ENCODE peak calls at places on chromosomes 16 and 17, in six cellular contexts. X, Y, R, K, O and W are unnamed samples.

GRCh38 chr17:64213995-64214507 is 49.0 kb downstream of the TEX2 start:
- DNase-seq in R (no peak), Y (no peak), K (no peak), O (no peak), X (no peak), W (no peak)

GRCh38 chr17:38898812-38899348 is 26.5 kb upstream of the LASP1NB start:
- DNase-seq in X (peak), O (no peak), Y (peak), R (no peak), K (peak), W (no peak)

GRCh38 chr17:76561332-76561731 is 21.5 kb downstream of the PRCD start:
- DNase-seq in Y (no peak), K (no peak), R (no peak), X (no peak), O (no peak), W (no peak)

GRCh38 chr16:24544640-24545039 is 5.3 kb downstream of the RBBP6 start:
- DNase-seq in X (peak), R (no peak), Y (no peak), K (no peak), O (no peak), W (peak)

GRCh38 chr16:49766280-49766679 is 89.6 kb downstream of the ZNF423 start:
- DNase-seq in O (no peak), K (no peak), Y (no peak), X (peak), R (no peak), W (no peak)

GRCh38 chr16:22191966-22192260 is 14.2 kb upstream of the EEF2K start:
- DNase-seq in X (no peak), O (no peak), Y (no peak), R (no peak), K (peak), W (no peak)

GRCh38 chr17:38452719-38453118 is 24.5 kb downstream of the ARHGAP23 start:
- DNase-seq in Y (no peak), K (no peak), R (no peak), X (no peak), O (no peak), W (no peak)

GRCh38 chr17:75724016-75725003 is 3.1 kb downstream of the ITGB4 start:
- DNase-seq in O (no peak), X (no peak), R (no peak), K (no peak), Y (no peak), W (peak)

GRCh38 chr16:81707411-81708321 is 71.4 kb upstream of the PLCG2 start:
- DNase-seq in O (no peak), X (peak), K (no peak), R (no peak), Y (peak), W (peak)

GRCh38 chr17:21513012-21513570 is 136.9 kb downstream of the KCNJ12 start:
- DNase-seq in O (peak), K (peak), R (peak), Y (peak), X (peak), W (peak)

GRCh38 chr17:63881935-63882601 is at the start of gene GH2:
- DNase-seq in R (no peak), O (no peak), Y (no peak), X (peak), K (peak), W (peak)

GRCh38 chr16:84074721-84075120 is 32.1 kb upstream of the SLC38A8 start:
- DNase-seq in R (no peak), K (no peak), O (no peak), X (no peak), Y (no peak), W (no peak)

GRCh38 chr17:51397361-51398127 is 137.2 kb downstream of the UTP18 start:
- DNase-seq in Y (no peak), X (peak), O (no peak), K (no peak), R (no peak), W (peak)

GRCh38 chr17:7932483-7932891 is 481 bp downstream of the CNTROB start:
- DNase-seq in O (no peak), Y (no peak), K (peak), X (peak), R (no peak), W (peak)

GRCh38 chr17:48541574-48542113 is 3.3 kb downstream of the HOXB2 start:
- DNase-seq in K (peak), X (peak), R (no peak), O (peak), Y (peak), W (peak)

GRCh38 chr16:24430937-24431760 is 108.2 kb upstream of the RBBP6 start:
- DNase-seq in X (no peak), Y (no peak), R (no peak), K (no peak), O (no peak), W (no peak)

GRCh38 chr17:79205688-79206205 is 131.1 kb downstream of the ENGASE start:
- DNase-seq in K (no peak), O (no peak), Y (no peak), R (no peak), X (no peak), W (peak)

GRCh38 chr17:76048025-76048605 is 21.0 kb upstream of the EVPL start:
- DNase-seq in X (no peak), K (no peak), R (no peak), Y (no peak), O (no peak), W (no peak)

GRCh38 chr17:4375039-4375748 is 8.7 kb upstream of the UBE2G1 start:
- DNase-seq in X (no peak), R (no peak), K (no peak), O (no peak), Y (peak), W (no peak)

GRCh38 chr17:12996941-12997340 is 20.9 kb downstream of the ELAC2 start:
- DNase-seq in Y (no peak), K (no peak), X (no peak), R (no peak), O (no peak), W (no peak)

GRCh38 chr17:73011016-73011486 is 81.4 kb downstream of the SLC39A11 start:
- DNase-seq in X (no peak), K (no peak), R (no peak), O (no peak), Y (no peak), W (no peak)

GRCh38 chr17:40341808-40342574 is 22.5 kb downstream of the GJD3 start:
- DNase-seq in X (peak), R (no peak), O (peak), K (peak), Y (peak), W (peak)

GRCh38 chr17:17109896-17110295 is 67.6 kb downstream of the MPRIP start:
- DNase-seq in Y (peak), X (no peak), K (peak), O (no peak), R (no peak), W (peak)

GRCh38 chr16:89697161-89697615 is 4.3 kb downstream of the SPATA2L start:
- DNase-seq in K (no peak), R (no peak), X (no peak), O (no peak), Y (peak), W (no peak)

GRCh38 chr17:34378664-34379101 is 15.7 kb upstream of the CCL1 start:
- DNase-seq in R (no peak), K (no peak), X (peak), Y (no peak), O (no peak), W (no peak)

GRCh38 chr17:14784997-14785696 is 480.0 kb downstream of the PMP22 start:
- DNase-seq in X (no peak), Y (no peak), O (no peak), R (no peak), K (peak), W (peak)

GRCh38 chr17:9824094-9824493 is 1.6 kb upstream of the GLP2R start:
- DNase-seq in R (no peak), O (no peak), K (no peak), X (no peak), Y (no peak), W (no peak)

GRCh38 chr17:38352245-38353083 is 820 bp downstream of the SOCS7 start:
- DNase-seq in Y (no peak), R (no peak), K (peak), O (no peak), X (peak), W (peak)

GRCh38 chr16:49441366-49441780 is 67.8 kb downstream of the C16orf78 start:
- DNase-seq in K (peak), X (peak), R (no peak), O (no peak), Y (peak), W (no peak)

GRCh38 chr16:13543850-13544249 is 376.1 kb upstream of the ERCC4 start:
- DNase-seq in X (no peak), O (no peak), R (no peak), K (no peak), Y (no peak), W (no peak)

GRCh38 chr16:30157214-30157613 is 26.2 kb upstream of the CORO1A start:
- DNase-seq in O (no peak), R (no peak), Y (no peak), X (no peak), K (no peak), W (no peak)

GRCh38 chr16:84800579-84800978 is 19.2 kb upstream of the CRISPLD2 start:
- DNase-seq in K (no peak), Y (no peak), O (no peak), X (no peak), R (no peak), W (no peak)

GRCh38 chr17:5416886-5417285 is 2.6 kb downstream of the NUP88 start:
- DNase-seq in R (no peak), X (no peak), O (no peak), K (no peak), Y (no peak), W (peak)

GRCh38 chr17:45225051-45225700 is 3.5 kb downstream of the FMNL1 start:
- DNase-seq in K (peak), X (no peak), Y (peak), O (no peak), R (no peak), W (peak)

GRCh38 chr17:69944406-69944805 is 130.6 kb upstream of the KCNJ16 start:
- DNase-seq in R (no peak), K (no peak), Y (no peak), O (no peak), X (no peak), W (peak)

GRCh38 chr17:66076546-66077190 is 115.3 kb downstream of the CEP112 start:
- DNase-seq in X (no peak), K (no peak), Y (no peak), R (no peak), O (no peak), W (no peak)

GRCh38 chr17:57078274-57078673 is 6.8 kb upstream of the AKAP1 start:
- DNase-seq in Y (no peak), O (no peak), R (no peak), K (no peak), X (no peak), W (no peak)

GRCh38 chr17:17737938-17738894 is 57.0 kb downstream of the RAI1 start:
- DNase-seq in K (no peak), X (no peak), Y (peak), O (no peak), R (no peak), W (peak)

GRCh38 chr16:35559911-35560636 is 2100.7 kb downstream of the TP53TG3F start:
- DNase-seq in K (no peak), Y (no peak), X (no peak), O (no peak), R (no peak), W (no peak)
- TF ChIP-seq CTCF in K (no peak), Y (no peak), X (no peak), O (no peak), R (no peak), W (no peak)

GRCh38 chr16:57986196-57986595 is 14.3 kb downstream of the ZNF319 start:
- DNase-seq in Y (peak), O (no peak), R (no peak), K (no peak), X (no peak), W (no peak)

GRCh38 chr16:57992084-57992483 is 8.4 kb downstream of the ZNF319 start:
- DNase-seq in K (no peak), X (no peak), O (no peak), R (no peak), Y (no peak), W (no peak)

GRCh38 chr16:57991551-57992059 is 8.9 kb downstream of the ZNF319 start:
- DNase-seq in X (no peak), K (no peak), R (no peak), Y (no peak), O (no peak), W (no peak)

GRCh38 chr16:57987441-57988177 is 12.9 kb downstream of the ZNF319 start:
- DNase-seq in R (no peak), Y (peak), K (no peak), O (no peak), X (no peak), W (no peak)

GRCh38 chr16:57988929-57989328 is 11.5 kb downstream of the ZNF319 start:
- DNase-seq in K (no peak), Y (no peak), R (no peak), X (no peak), O (no peak), W (peak)
- H3K4me3 ChIP-seq in K (no peak), Y (no peak), R (no peak), X (no peak), O (no peak), W (no peak)

GRCh38 chr16:87580855-87581261 is 21.4 kb upstream of the JPH3 start:
- DNase-seq in O (no peak), K (no peak), R (no peak), X (peak), Y (no peak), W (no peak)
- TF ChIP-seq CTCF in O (no peak), K (no peak), R (no peak), X (no peak), Y (no peak), W (no peak)

DNA sequence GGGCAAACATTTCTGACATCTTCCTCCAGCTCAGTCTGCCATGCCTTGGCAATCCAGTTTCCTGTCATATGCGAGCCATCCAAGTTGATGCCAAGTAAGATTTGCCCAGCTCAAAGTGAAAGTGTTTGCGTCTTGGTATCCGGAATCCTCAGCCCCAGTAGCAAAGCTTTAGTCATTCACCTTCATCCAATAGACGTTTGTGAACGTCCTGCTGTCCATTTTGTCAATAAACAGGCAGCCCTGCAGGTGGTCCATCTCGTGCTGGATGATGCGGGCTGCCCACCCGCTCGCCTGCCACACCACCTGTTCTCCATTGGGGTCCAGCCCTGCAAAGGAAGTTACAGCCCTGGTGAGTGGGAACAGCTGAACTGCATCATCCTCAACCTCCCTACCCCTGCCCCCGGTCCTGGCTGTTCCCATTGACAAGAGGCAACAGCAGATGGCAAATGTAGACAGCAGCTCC is 1.5 kb downstream of the PDF start:
- DNase-seq in O (no peak), X (peak), K (no peak), R (no peak), Y (no peak), W (peak)
- H3K4me3 ChIP-seq in O (peak), X (peak), K (peak), R (peak), Y (no peak), W (peak)

GRCh38 chr17:31067699-31068184 is 27.0 kb upstream of the NF1 start:
- DNase-seq in K (no peak), Y (no peak), R (no peak), O (no peak), X (peak), W (peak)

GRCh38 chr17:31073411-31073810 is 21.4 kb upstream of the NF1 start:
- DNase-seq in K (no peak), R (no peak), O (no peak), X (no peak), Y (no peak), W (no peak)

GRCh38 chr17:31072186-31072585 is 22.6 kb upstream of the NF1 start:
- DNase-seq in K (no peak), O (no peak), Y (no peak), X (peak), R (no peak), W (peak)

GRCh38 chr17:31064707-31065106 is 30.1 kb upstream of the NF1 start:
- DNase-seq in X (no peak), K (no peak), O (no peak), Y (no peak), R (no peak), W (peak)

DNA sequence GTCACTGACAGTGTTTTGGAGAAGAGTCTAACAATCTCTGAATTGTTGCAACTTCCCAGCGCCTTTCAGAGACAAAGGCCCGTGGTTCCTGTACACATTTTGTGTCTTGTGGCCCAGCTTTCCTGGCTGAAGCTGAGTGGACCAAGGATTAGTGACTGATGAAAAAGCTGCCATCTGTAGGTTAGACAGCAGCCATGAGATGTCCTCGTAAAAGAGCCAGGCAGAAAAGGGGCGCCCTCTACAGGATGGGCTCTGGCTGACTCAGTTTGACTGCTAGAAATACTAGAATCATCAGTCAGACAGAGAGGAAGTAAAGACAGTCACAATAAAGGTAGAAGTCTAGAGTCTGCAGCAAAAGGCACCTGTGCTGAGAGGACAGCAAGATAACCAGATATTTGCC is 26.5 kb upstream of the NF1 start:
- DNase-seq in Y (no peak), O (no peak), X (peak), K (peak), R (no peak), W (peak)
- TF ChIP-seq CTCF in Y (no peak), O (no peak), X (peak), K (peak), R (no peak), W (peak)

GRCh38 chr16:10296956-10297340 is 88.9 kb upstream of the ATF7IP2 start:
- DNase-seq in R (no peak), X (no peak), K (no peak), Y (no peak), O (no peak), W (no peak)
- H3K4me3 ChIP-seq in R (no peak), X (no peak), K (no peak), Y (no peak), O (no peak), W (no peak)

GRCh38 chr17:50290074-50290702 is 15.9 kb downstream of the TMEM92 start:
- DNase-seq in O (peak), R (peak), K (no peak), Y (peak), X (peak), W (peak)

GRCh38 chr17:50289268-50289667 is 15.0 kb downstream of the TMEM92 start:
- DNase-seq in O (no peak), R (no peak), Y (no peak), K (no peak), X (peak), W (peak)

GRCh38 chr17:50292465-50292864 is 18.2 kb downstream of the TMEM92 start:
- DNase-seq in X (no peak), Y (no peak), K (no peak), O (no peak), R (no peak), W (no peak)

GRCh38 chr17:50285941-50286340 is 11.7 kb downstream of the TMEM92 start:
- DNase-seq in Y (no peak), O (no peak), R (no peak), K (no peak), X (no peak), W (no peak)

GRCh38 chr17:50288306-50288705 is 14.0 kb downstream of the TMEM92 start:
- DNase-seq in R (no peak), K (no peak), O (no peak), X (no peak), Y (no peak), W (no peak)
- TF ChIP-seq CTCF in R (no peak), K (no peak), O (no peak), X (no peak), Y (no peak), W (no peak)

GRCh38 chr16:64292953-64293352 is 828.9 kb downstream of the CDH11 start:
- DNase-seq in X (no peak), O (no peak), Y (no peak), R (no peak), K (no peak), W (no peak)

GRCh38 chr16:64282181-64282580 is 839.7 kb downstream of the CDH11 start:
- DNase-seq in X (no peak), Y (no peak), K (no peak), O (no peak), R (no peak), W (no peak)

GRCh38 chr16:64290461-64290860 is 831.4 kb downstream of the CDH11 start:
- DNase-seq in X (no peak), Y (no peak), R (no peak), O (no peak), K (no peak), W (no peak)

GRCh38 chr16:64287667-64288521 is 834.0 kb downstream of the CDH11 start:
- DNase-seq in K (no peak), X (no peak), R (no peak), O (no peak), Y (no peak), W (no peak)
- H3K4me3 ChIP-seq in K (no peak), X (no peak), R (no peak), O (no peak), Y (no peak), W (no peak)

GRCh38 chr17:33335491-33336173 is 42.5 kb upstream of the ASIC2 start:
- DNase-seq in K (no peak), X (no peak), R (no peak), O (no peak), Y (no peak), W (no peak)
- TF ChIP-seq CTCF in K (no peak), X (no peak), R (no peak), O (no peak), Y (no peak), W (no peak)

GRCh38 chr16:29114476-29115012 is 129.7 kb downstream of the LAT start:
- DNase-seq in K (no peak), X (no peak), Y (no peak), R (no peak), O (no peak), W (no peak)
- H3K4me3 ChIP-seq in K (no peak), X (no peak), Y (no peak), R (no peak), O (no peak), W (no peak)